ENCODE peak calls at places on chromosomes 4 and X, in ten cellular contexts. J is A549; P is cardiac muscle cell; Q is ovary; W is endodermal cell; B is AG04449; D is AG10803; Y is effector memory CD4-positive, alpha-beta T cell; L is kidney; F is body of pancreas. R is an unnamed sample.

GRCh38 chrX:24017674-24018073 is 9.3 kb downstream of the KLHL15 start:
- DNase-seq in D (no peak), P (no peak), F (no peak), L (no peak), J (no peak), Y (no peak), B (no peak), Q (no peak), W (no peak), R (no peak)

GRCh38 chr4:5982156-5982973 is 35.9 kb downstream of the C4orf50 start:
- DNase-seq in P (no peak), L (no peak), Y (no peak), D (no peak), F (no peak), W (peak), Q (no peak), J (no peak), B (no peak), R (no peak)

GRCh38 chr4:88341227-88342192 is 37.1 kb upstream of the HERC6 start:
- DNase-seq in W (no peak), D (peak), F (peak), L (no peak), Y (no peak), B (peak), J (peak), P (peak), Q (peak), R (peak)

GRCh38 chr4:155007660-155008176 is 200.7 kb upstream of the NPY2R start:
- DNase-seq in D (no peak), Q (no peak), W (no peak), Y (no peak), P (no peak), J (no peak), F (no peak), B (no peak), L (no peak), R (no peak)

GRCh38 chr4:7266525-7267292 is 74.4 kb downstream of the SORCS2 start:
- DNase-seq in L (no peak), Q (no peak), W (peak), Y (no peak), B (peak), J (peak), F (no peak), D (peak), P (no peak), R (peak)

GRCh38 chr4:81470456-81471327 is 1.0 kb downstream of the RASGEF1B start:
- DNase-seq in W (peak), J (no peak), Y (peak), F (peak), D (no peak), B (no peak), L (peak), Q (peak), P (peak), R (no peak)

GRCh38 chr4:108953941-108954340 is 191.1 kb upstream of the ETNPPL start:
- DNase-seq in W (no peak), B (no peak), D (no peak), Y (no peak), J (no peak), P (no peak), Q (no peak), L (no peak), F (no peak), R (no peak)

GRCh38 chr4:6695660-6696581 is 2.2 kb downstream of the S100P start:
- DNase-seq in L (no peak), B (no peak), D (no peak), W (peak), Q (no peak), J (peak), F (peak), P (no peak), Y (peak), R (no peak)

GRCh38 chr4:92303621-92304027 is at the start of gene GRID2:
- DNase-seq in L (peak), Q (peak), P (peak), Y (no peak), B (no peak), F (no peak), W (peak), D (no peak), J (peak), R (no peak)

GRCh38 chrX:15472523-15472922 is 20.6 kb downstream of the PIR start:
- DNase-seq in Y (no peak), P (no peak), D (no peak), Q (no peak), J (no peak), F (no peak), B (no peak), L (no peak), W (no peak), R (no peak)

GRCh38 chr4:146776691-146777090 is 138.0 kb downstream of the POU4F2 start:
- DNase-seq in D (no peak), L (peak), P (no peak), J (no peak), B (no peak), W (no peak), Y (no peak), F (no peak), Q (no peak), R (no peak)

GRCh38 chr4:101292901-101293300 is 54.4 kb downstream of the PPP3CA start:
- DNase-seq in Q (no peak), P (no peak), B (peak), D (peak), W (no peak), J (no peak), Y (no peak), F (no peak), L (no peak), R (peak)

GRCh38 chr4:102259081-102259480 is 86.2 kb downstream of the SLC39A8 start:
- DNase-seq in W (no peak), J (no peak), Y (no peak), F (no peak), L (no peak), Q (no peak), P (no peak), D (no peak), B (no peak), R (no peak)

GRCh38 chr4:89752932-89753598 is 83.9 kb downstream of the SNCA start:
- DNase-seq in Q (peak), D (peak), W (no peak), P (no peak), J (no peak), Y (no peak), B (peak), L (no peak), F (no peak), R (peak)

GRCh38 chr4:184805462-184806245 is 20.1 kb downstream of the ACSL1 start:
- DNase-seq in L (peak), J (no peak), D (no peak), B (no peak), W (peak), Q (no peak), P (no peak), Y (no peak), F (peak), R (no peak)

GRCh38 chr4:139177888-139178609 is 1.0 kb upstream of the ELF2 start:
- DNase-seq in J (peak), W (peak), D (peak), B (peak), L (peak), F (peak), Q (peak), P (peak), Y (peak), R (peak)

DNA sequence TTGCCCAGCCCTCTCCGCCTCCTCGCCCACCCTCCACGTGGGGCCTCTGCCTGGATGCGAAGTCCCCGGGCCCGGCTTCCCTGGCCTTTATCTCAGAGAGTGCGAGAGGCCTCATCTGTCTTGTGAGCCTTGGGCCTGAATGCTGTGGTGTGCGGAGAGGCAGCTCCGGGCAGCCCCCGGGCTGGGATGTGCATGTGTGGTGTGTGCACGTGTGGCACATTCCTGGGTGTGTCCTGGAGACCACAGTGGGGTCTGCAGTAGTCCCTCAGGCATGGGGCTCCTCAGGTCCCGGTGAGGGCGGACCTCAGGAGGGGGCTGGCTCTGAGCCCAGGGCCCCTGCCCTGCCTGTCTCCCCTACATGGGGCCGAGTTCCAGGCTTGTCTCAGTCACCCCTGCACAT is 31.4 kb downstream of the DOK7 start:
- DNase-seq in Q (no peak), B (no peak), Y (no peak), F (no peak), P (peak), L (no peak), W (no peak), J (no peak), D (no peak), R (no peak)
- H3K4me3 ChIP-seq in Q (no peak), B (no peak), Y (no peak), F (no peak), P (no peak), L (no peak), W (no peak), J (no peak), D (no peak), R (no peak)

GRCh38 chrX:118823263-118824172 is at the start of gene ZCCHC12:
- DNase-seq in B (no peak), Q (peak), D (no peak), W (peak), F (peak), P (peak), L (no peak), J (peak), Y (peak), R (no peak)

DNA sequence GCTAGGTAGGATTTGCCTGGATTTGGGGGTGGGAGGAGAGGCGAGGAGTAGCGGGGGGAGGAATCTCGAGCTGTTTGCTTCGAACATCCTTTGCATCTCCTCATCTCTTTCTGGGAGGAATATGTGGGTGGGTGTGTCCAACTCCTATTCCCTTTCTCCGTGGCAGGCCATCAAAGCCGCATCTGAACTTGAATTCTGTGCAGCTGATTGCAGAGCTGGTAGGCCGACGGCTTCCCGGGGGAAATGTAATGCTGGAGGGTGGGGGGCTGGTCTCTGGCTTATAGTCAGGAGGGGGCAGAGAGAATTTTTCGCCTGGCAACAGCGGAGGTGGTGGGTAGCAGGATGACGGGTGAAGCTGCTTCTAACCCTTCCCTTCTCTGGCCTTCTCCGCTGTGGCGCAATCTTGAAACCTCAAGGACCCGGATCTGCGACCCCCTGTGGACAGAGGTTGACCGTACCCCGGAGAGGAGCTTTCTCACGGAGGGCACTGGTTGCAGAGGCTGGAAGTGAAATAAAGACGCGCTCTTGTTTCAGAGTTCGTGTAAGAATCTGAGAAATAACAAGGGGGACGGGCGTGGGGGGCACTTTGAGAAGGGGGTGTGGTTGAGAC is 654 bp downstream of the ZCCHC12 start:
- DNase-seq in Y (no peak), P (peak), J (no peak), W (peak), Q (no peak), B (no peak), D (no peak), L (no peak), F (no peak), R (no peak)
- H3K4me3 ChIP-seq in Y (peak), P (peak), J (peak), W (peak), Q (peak), B (peak), D (no peak), L (no peak), F (no peak), R (peak)

DNA sequence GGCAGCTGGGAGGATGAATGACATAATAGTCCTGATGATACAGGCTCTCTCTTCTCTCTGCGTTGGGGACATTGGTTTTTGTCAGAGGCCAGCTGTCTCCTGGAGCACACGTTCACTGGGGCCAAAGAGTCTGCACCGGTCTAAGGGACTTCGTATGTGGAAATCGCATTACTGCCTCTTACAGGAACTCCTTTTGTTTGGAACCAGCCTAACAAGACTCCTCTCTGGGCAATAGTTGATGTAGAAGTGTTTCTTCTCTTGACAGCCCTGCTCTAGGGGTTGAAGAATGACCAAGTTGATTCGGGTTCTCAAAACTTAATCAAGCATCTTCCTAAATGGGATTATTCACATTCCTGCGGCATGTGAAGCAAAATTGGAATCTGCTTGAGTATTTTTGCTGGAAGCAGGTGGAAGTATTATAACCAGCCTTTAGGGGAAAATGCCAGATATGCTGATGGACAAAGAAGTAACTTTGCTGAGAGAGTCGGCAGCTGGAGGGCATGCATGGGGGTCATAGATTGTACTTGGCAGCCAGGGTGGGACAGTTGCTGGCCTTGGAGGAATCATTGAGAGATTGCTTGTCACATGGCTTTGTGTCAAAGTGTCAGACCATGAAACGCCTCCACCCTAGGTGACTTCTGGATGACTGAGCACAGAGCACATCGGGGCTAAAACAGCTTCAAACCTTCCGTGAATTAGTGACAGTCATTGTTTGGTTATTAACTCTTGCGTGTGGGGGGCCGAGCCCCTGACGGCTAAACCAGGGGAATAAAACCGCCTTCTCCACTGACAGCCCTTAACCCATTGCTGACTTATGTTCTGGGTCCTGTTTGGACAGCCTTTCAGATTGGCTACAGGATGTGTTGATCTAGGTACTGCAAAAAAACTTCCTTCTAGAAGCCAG is 34.4 kb upstream of the SLC34A2 start:
- DNase-seq in W (peak), D (no peak), Q (no peak), B (no peak), P (no peak), L (no peak), Y (no peak), F (no peak), J (no peak), R (no peak)
- H3K4me3 ChIP-seq in W (no peak), D (no peak), Q (no peak), B (no peak), P (no peak), L (no peak), Y (no peak), F (no peak), J (no peak), R (no peak)

DNA sequence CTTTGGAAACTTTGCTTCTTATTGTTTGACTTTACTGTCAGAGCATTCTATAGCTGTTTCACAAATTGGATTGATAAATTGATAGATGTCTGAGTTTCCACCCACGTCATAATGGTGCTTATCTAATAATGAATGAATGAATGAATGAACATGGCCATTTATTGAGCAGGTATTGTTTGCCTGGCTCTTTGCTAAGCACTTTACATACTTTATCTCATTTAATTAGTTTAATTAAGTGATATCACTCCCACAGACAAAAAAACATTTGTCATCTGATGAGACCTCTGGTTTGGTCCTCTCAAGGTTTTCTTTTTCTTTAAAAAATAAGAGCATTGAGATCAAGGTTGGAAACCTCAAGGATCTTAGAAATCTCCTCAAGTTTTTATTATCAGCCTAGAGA is 2.8 kb downstream of the FRAS1 start:
- DNase-seq in P (no peak), J (no peak), B (no peak), Y (no peak), Q (no peak), D (no peak), L (no peak), F (no peak), W (no peak), R (no peak)
- H3K4me3 ChIP-seq in P (no peak), J (no peak), B (no peak), Y (no peak), Q (no peak), D (no peak), L (peak), F (no peak), W (peak), R (no peak)

DNA sequence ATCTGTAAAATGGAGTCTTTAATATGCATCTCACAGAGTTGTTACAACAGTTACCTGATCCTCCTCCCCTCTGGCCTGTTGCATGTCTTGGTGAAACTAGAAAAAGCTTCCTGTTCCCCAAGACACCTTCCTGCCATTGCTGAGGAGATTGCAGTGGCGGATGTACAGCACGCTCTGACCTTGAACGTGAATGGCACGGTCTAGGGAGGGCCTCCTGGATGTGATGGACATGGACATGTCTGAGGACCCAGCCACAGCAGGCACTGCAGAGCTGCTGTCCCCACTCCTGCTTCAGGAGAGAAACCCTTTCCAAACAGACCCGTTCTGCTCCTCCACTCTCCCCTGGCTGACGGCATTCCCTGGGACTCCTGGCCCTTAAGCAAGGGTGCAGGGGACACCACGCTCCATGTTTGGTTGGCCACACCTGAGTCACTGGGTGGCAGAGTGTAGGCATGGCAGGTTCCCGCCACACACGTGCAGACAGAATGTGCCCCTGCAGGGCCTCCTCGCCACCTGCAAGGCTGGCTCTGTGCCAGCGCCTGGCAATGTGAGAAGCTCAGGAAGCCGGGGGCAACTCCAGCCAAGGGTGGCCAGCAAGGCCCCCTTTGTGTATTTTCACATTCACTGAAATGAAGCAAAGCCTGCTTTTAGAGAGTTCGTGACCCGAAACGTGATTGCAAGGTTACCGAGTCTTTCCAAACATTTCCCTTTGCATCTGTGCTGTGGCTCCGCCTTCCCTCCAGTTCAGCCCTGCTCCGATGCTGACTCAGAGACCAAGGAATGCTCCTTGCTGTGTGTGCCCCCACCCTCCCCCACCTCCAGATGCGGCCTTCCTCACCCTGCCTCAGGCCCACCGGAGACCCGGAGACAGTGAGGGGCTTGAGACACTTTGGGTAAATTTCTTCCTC is 46.0 kb downstream of the HTRA3 start:
- DNase-seq in J (peak), F (peak), Q (peak), D (peak), P (peak), B (peak), W (peak), Y (no peak), L (peak), R (peak)
- H3K4me3 ChIP-seq in J (no peak), F (no peak), Q (no peak), D (no peak), P (no peak), B (no peak), W (no peak), Y (no peak), L (no peak), R (no peak)

GRCh38 chr4:118968813-118969212 is 80.2 kb downstream of the SYNPO2 start:
- DNase-seq in F (no peak), B (no peak), J (no peak), P (no peak), D (no peak), Q (no peak), L (no peak), Y (no peak), W (no peak), R (no peak)
- H3K4me3 ChIP-seq in F (no peak), B (no peak), J (no peak), P (no peak), D (no peak), Q (no peak), L (no peak), Y (no peak), W (no peak), R (no peak)